ENCODE peak calls at places on chromosome 17, in five cellular contexts. V, H, I, P and E are unnamed samples.

GRCh38 chr17:12229315-12229714 is 208.6 kb downstream of the MAP2K4 start:
- DNase-seq in I (no peak), P (no peak), V (no peak), H (no peak), E (no peak)

GRCh38 chr17:38885728-38886642 is 16.1 kb downstream of the LASP1 start:
- DNase-seq in I (no peak), P (no peak), H (no peak), V (peak; percentile 94), E (no peak)

GRCh38 chr17:50923611-50924010 is 57.5 kb upstream of the TOB1 start:
- DNase-seq in I (no peak), H (no peak), P (no peak), V (no peak), E (no peak)

GRCh38 chr17:918102-918740 is 61.4 kb downstream of the NXN start:
- DNase-seq in P (no peak), V (no peak), H (no peak), I (no peak), E (no peak)

GRCh38 chr17:53353919-53354351 is 468.8 kb upstream of the KIF2B start:
- DNase-seq in V (no peak), H (no peak), I (no peak), P (no peak), E (no peak)

GRCh38 chr17:32998893-32999240 is 7.2 kb downstream of the SPACA3 start:
- DNase-seq in P (peak; percentile 27), H (no peak), V (peak; percentile 74), I (no peak), E (no peak)

GRCh38 chr17:77233635-77234334 is 93.0 kb downstream of the SEC14L1 start:
- DNase-seq in H (no peak), V (peak; percentile 69), P (no peak), I (no peak), E (no peak)

GRCh38 chr17:63838586-63839184 is 3.8 kb downstream of the SMARCD2 start:
- DNase-seq in I (no peak), P (no peak), V (peak; percentile 35), H (no peak), E (peak; percentile 93)

GRCh38 chr17:64259922-64260321 is 3.1 kb downstream of the TEX2 start:
- DNase-seq in H (no peak), I (no peak), V (no peak), P (no peak), E (no peak)

GRCh38 chr17:50835563-50836231 is at the start of gene WFIKKN2:
- DNase-seq in V (no peak), H (no peak), P (no peak), I (no peak), E (no peak)

GRCh38 chr17:72407336-72408121 is 286.7 kb downstream of the SOX9 start:
- DNase-seq in I (no peak), P (peak; percentile 87), V (peak; percentile 80), H (no peak), E (peak; percentile 22)

GRCh38 chr17:51580869-51581268 is 320.5 kb downstream of the UTP18 start:
- DNase-seq in V (no peak), I (no peak), P (no peak), H (no peak), E (no peak)

GRCh38 chr17:968812-969766 is 10.5 kb downstream of the NXN start:
- DNase-seq in V (no peak), H (no peak), P (peak; percentile 62), I (no peak), E (no peak)

GRCh38 chr17:14119546-14119945 is 50.2 kb downstream of the COX10 start:
- DNase-seq in I (no peak), H (no peak), V (no peak), P (no peak), E (no peak)

GRCh38 chr17:19703106-19703775 is 13.1 kb downstream of the SLC47A2 start:
- DNase-seq in I (no peak), H (no peak), P (no peak), V (no peak), E (no peak)

GRCh38 chr17:76232342-76232741 is 8.0 kb downstream of the RNF157 start:
- DNase-seq in I (no peak), P (no peak), H (no peak), V (no peak), E (no peak)

DNA sequence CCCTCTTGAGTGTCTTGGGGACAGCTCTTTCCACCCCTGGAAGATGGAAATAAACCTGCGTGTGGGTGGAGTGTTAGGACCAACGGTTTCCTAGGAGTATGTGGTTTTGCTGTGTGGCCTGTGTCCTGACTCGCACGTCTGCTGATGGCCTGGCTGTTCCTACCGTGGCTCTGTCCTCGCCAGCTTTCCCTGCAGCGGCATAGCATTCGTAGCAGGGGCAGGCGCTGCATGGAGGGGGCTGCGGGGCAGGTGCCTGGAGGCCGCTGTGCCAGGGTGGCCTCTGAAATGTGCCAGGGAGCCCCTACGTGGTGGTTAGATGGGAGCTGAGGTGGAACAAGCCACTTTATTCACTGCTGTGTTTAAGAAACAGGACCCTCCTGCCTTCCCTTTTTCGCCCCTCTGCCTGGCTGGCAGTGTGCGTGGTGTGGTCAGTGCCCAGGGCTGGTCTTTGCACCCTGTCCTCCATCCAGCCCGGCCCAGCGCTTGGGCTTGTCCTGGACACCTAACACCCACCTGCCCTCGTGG is 10.6 kb downstream of the SLC16A3 start:
- DNase-seq in H (no peak), I (no peak), P (no peak), V (no peak), E (no peak)
- H3K27ac ChIP-seq in H (no peak overlapping the region), I (peak overlapping the region; percentile 50), P (peak overlapping the region; percentile 77), V (no peak overlapping the region), E (peak overlapping the region; percentile 89)

GRCh38 chr17:41792835-41793748 is 6.6 kb upstream of the JUP start:
- DNase-seq in H (no peak), I (no peak), V (peak; percentile 90), P (peak; percentile 79), E (peak; percentile 62)
- H3K27ac ChIP-seq in H (no peak overlapping the region), I (no peak overlapping the region), V (peak overlapping the region; percentile 58), P (peak overlapping the region; percentile 93), E (peak overlapping the region; percentile 96)

GRCh38 chr17:40290629-40291296 is 3.1 kb downstream of the CDC6 start:
- DNase-seq in V (peak; percentile 79), P (peak; percentile 69), H (peak; percentile 31), I (no peak), E (no peak)

GRCh38 chr17:40291311-40291710 is 3.6 kb downstream of the CDC6 start:
- DNase-seq in H (no peak), P (no peak), I (no peak), V (no peak), E (peak; percentile 51)

GRCh38 chr17:40295471-40296457 is 8.1 kb downstream of the CDC6 start:
- DNase-seq in V (no peak), H (no peak), I (no peak), P (no peak), E (no peak)

GRCh38 chr17:40297511-40297910 is 9.8 kb downstream of the CDC6 start:
- DNase-seq in I (no peak), H (no peak), V (no peak), P (no peak), E (no peak)

GRCh38 chr17:40293363-40293762 is 5.7 kb downstream of the CDC6 start:
- DNase-seq in H (no peak), P (no peak), V (no peak), I (no peak), E (no peak)
- H3K27ac ChIP-seq in H (no peak overlapping the region), P (no peak overlapping the region), V (no peak overlapping the region), I (no peak overlapping the region), E (peak overlapping the region; percentile 86)

GRCh38 chr17:80892019-80892855 is 99.4 kb upstream of the CHMP6 start:
- DNase-seq in H (peak; percentile 36), P (peak; percentile 91), I (peak; percentile 77), V (no peak), E (peak; percentile 73)
- H3K27ac ChIP-seq in H (peak overlapping the region; percentile 66), P (peak overlapping the region; percentile 96), I (peak overlapping the region; percentile 80), V (no peak overlapping the region), E (peak overlapping the region; percentile 61)